ENCODE peak calls at places on chromosomes 13 and 19, in four cellular contexts. F is GM12878, R is K562, H is HepG2. Z is an unnamed sample.

GRCh38 chr13:95505265-95505664 is 47.3 kb upstream of the CLDN10 start:
- DNase-seq in F (no peak), R (no peak), H (no peak), Z (no peak)

GRCh38 chr13:90107658-90108057 is 1239.8 kb upstream of the MIR17HG start:
- DNase-seq in F (no peak), R (no peak), H (no peak), Z (no peak)

GRCh38 chr19:39319098-39319891 is 1.4 kb downstream of the LRFN1 start:
- DNase-seq in R (no peak), F (no peak), H (no peak), Z (no peak)

GRCh38 chr19:37907735-37908066 is 693 bp downstream of the SIPA1L3 start:
- DNase-seq in H (no peak), F (no peak), R (no peak), Z (no peak)

GRCh38 chr19:10299545-10300458 is 9.8 kb downstream of the ZGLP1 start:
- DNase-seq in F (no peak), H (no peak), R (peak), Z (no peak)

GRCh38 chr19:3880471-3881271 is at the start of gene ATCAY:
- DNase-seq in R (no peak), H (no peak), F (no peak), Z (peak)

GRCh38 chr19:49086296-49086695 is 1.0 kb downstream of the SNRNP70 start:
- DNase-seq in F (no peak), H (no peak), R (no peak), Z (no peak)

GRCh38 chr19:18894254-18895037 is 1.5 kb downstream of the CERS1 start:
- DNase-seq in F (no peak), H (no peak), R (peak), Z (peak)

GRCh38 chr13:30074955-30075614 is 224.7 kb upstream of the UBL3 start:
- DNase-seq in R (no peak), H (no peak), F (no peak), Z (no peak)

GRCh38 chr13:96020155-96020575 is 33.0 kb downstream of the UGGT2 start:
- DNase-seq in R (peak), F (peak), H (peak), Z (no peak)

GRCh38 chr13:85520445-85520844 is 278.8 kb downstream of the SLITRK6 start:
- DNase-seq in H (no peak), F (no peak), R (no peak), Z (no peak)

GRCh38 chr13:93559718-93560117 is 333.1 kb downstream of the GPC6 start:
- DNase-seq in F (no peak), R (no peak), H (no peak), Z (no peak)

GRCh38 chr19:30156646-30157045 is 214.6 kb downstream of the URI1 start:
- DNase-seq in F (no peak), R (no peak), H (no peak), Z (no peak)

GRCh38 chr19:7833225-7834156 is 3.5 kb downstream of the EVI5L start:
- DNase-seq in R (peak), H (peak), F (no peak), Z (no peak)

GRCh38 chr13:48784906-48785555 is 131.3 kb downstream of the CYSLTR2 start:
- DNase-seq in F (no peak), H (no peak), R (no peak), Z (no peak)

GRCh38 chr19:13652810-13653590 is 111.3 kb upstream of the MRI1 start:
- DNase-seq in H (no peak), R (no peak), F (no peak), Z (no peak)

GRCh38 chr13:30020726-30021312 is 170.4 kb upstream of the UBL3 start:
- DNase-seq in H (no peak), F (no peak), R (no peak), Z (no peak)

GRCh38 chr19:41575998-41576397 is at the start of gene CEACAM21:
- DNase-seq in R (no peak), F (no peak), H (no peak), Z (no peak)

GRCh38 chr19:41577144-41577830 is 1.3 kb downstream of the CEACAM21 start:
- DNase-seq in H (peak), F (no peak), R (no peak), Z (no peak)

GRCh38 chr19:41578886-41579285 is 2.9 kb downstream of the CEACAM21 start:
- DNase-seq in H (no peak), F (no peak), R (no peak), Z (no peak)

GRCh38 chr19:41577833-41578232 is 1.9 kb downstream of the CEACAM21 start:
- DNase-seq in H (no peak), R (no peak), F (no peak), Z (no peak)
- TF ChIP-seq TCF7 in H (no peak), R (no peak), F (no peak), Z (no peak)

DNA sequence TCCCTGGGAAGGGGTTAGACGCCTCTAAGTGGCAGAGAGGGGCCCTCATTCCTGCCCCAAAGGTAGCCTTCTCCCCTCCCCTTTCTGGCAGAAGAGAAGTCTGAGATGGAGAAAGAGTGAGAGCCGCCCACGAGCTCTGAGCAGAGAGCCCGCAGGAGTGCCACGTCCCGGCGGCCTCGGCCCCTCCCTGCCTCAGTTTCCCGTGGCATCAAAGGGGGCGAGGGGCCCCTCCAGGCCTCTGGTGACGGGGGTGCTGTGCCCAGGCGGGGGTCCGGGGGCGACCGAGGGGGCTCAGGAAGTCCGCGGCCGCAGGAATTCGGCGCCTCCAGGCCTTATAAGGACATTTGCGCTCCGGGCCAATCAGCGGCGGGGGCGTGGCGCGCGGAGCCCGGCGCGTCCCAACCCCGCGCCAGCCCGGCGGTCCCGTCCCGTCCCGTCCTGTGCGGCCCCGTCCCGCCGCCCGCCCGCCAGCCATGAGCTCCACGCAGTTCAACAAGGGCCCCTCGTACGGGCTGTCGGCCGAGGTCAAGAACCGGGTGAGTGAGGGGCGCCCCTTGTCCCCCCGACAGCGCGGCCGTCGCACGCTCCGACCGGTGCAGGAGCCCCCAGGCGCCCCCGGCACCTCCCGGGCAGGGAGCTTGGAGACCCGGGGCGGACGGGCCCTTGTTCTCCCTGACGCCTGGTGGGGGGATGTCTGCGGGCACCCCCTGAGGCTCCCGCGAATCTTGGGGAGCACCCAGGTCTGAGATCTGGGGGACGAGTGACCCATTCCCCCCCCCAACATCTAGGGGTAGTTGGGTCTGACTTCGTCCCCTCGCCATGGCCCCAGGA is at the start of gene CNN2:
- DNase-seq in H (peak), F (no peak), R (peak), Z (peak)
- TF ChIP-seq TCF7 in H (no peak), F (no peak), R (no peak), Z (no peak)

DNA sequence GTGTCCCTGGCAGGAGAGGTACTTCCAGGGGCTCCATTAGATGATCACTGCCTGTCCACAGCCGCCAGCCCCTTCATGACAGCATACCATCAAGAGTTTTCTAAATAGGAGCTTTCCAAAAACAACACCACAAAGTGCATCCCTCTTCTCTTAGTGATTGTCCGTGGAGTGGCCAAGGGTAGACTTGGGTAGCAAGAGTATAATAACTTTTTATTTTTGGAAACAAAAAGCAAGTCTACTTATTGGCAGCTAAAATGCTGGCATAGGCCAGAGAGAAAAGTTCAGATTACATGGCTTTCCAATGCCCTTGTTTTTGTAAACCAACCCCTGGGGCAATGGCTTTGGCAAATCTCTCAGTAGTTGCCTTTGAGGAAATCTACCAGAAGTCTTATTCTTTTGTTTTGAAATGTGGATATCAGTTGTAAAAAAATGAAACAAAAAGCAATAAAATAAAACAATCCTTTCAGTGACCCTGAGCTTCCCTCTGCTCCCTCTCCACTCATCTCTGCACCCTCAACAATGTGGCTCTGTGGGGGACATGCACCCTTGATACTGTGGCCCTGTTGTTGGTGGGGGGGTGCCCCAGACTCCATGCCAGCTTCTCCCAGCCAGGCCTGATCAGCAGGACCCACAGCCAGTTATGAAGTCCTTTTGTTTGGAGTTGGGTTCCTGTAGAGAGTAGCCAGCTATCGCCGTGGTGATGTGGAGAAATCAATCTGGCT is 294.1 kb downstream of the DLEU7 start:
- DNase-seq in R (no peak), F (no peak), H (no peak), Z (no peak)
- TF ChIP-seq TCF7 in R (no peak), F (no peak), H (no peak), Z (no peak)

DNA sequence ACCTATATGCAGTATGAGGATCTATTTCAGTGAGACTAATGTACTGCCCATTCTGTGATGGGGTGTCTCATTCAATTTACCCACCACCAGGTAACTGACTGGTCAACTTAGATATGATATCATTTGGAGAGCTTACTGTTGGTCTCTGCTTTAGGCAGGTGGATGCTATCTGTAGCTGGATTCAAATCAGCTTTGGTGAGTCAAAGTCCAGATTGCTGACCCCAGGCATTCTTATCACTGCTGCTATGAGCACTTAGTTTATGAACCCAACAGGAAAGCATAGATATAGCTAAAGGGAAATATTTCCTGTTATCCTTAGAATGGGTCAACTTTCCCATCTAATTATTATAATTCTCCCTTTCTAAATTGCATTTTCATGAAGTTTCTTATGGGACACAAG is 1295.2 kb upstream of the SPRY2 start:
- DNase-seq in R (no peak), H (no peak), F (no peak), Z (no peak)
- TF ChIP-seq TCF7 in R (no peak), H (no peak), F (no peak), Z (no peak)

Z was measured in WTC11.